ENCODE peak calls at places on chromosomes 13 and 19, in ten cellular contexts. One of them, this sample, is unnamed.

GRCh38 chr19:54335164-54335563 is 3.8 kb downstream of the LILRA4 start:
- DNase-seq in tibial nerve: no peak
- DNase-seq in body of pancreas: no peak
- DNase-seq in GM13976: no peak
- DNase-seq in progenitor cell of endocrine pancreas: no peak
- DNase-seq in cardiac fibroblast: no peak
- DNase-seq in neural crest cell: no peak
- DNase-seq in A549: no peak
- DNase-seq in kidney: no peak
- DNase-seq in AG04450: no peak
- DNase-seq in this sample: no peak

GRCh38 chr13:92513672-92514071 is 712.9 kb upstream of the GPC6 start:
- DNase-seq in kidney: no peak
- DNase-seq in body of pancreas: no peak
- DNase-seq in A549: no peak
- DNase-seq in progenitor cell of endocrine pancreas: no peak
- DNase-seq in tibial nerve: no peak
- DNase-seq in neural crest cell: no peak
- DNase-seq in AG04450: no peak
- DNase-seq in cardiac fibroblast: no peak
- DNase-seq in GM13976: no peak
- DNase-seq in this sample: no peak

GRCh38 chr19:32041681-32042292 is 303.6 kb upstream of the ZNF507 start:
- DNase-seq in tibial nerve: no peak
- DNase-seq in neural crest cell: peak
- DNase-seq in body of pancreas: peak
- DNase-seq in cardiac fibroblast: peak
- DNase-seq in A549: peak
- DNase-seq in kidney: no peak
- DNase-seq in progenitor cell of endocrine pancreas: peak
- DNase-seq in GM13976: no peak
- DNase-seq in AG04450: no peak
- DNase-seq in this sample: no peak

GRCh38 chr19:29487432-29487831 is 38.4 kb upstream of the VSTM2B start:
- DNase-seq in neural crest cell: no peak
- DNase-seq in A549: no peak
- DNase-seq in GM13976: no peak
- DNase-seq in body of pancreas: no peak
- DNase-seq in kidney: no peak
- DNase-seq in tibial nerve: no peak
- DNase-seq in AG04450: no peak
- DNase-seq in progenitor cell of endocrine pancreas: no peak
- DNase-seq in cardiac fibroblast: no peak
- DNase-seq in this sample: peak

GRCh38 chr19:39825093-39825463 is 8.9 kb downstream of the DYRK1B start:
- DNase-seq in progenitor cell of endocrine pancreas: no peak
- DNase-seq in GM13976: no peak
- DNase-seq in body of pancreas: no peak
- DNase-seq in tibial nerve: no peak
- DNase-seq in AG04450: no peak
- DNase-seq in A549: no peak
- DNase-seq in cardiac fibroblast: no peak
- DNase-seq in kidney: no peak
- DNase-seq in neural crest cell: no peak
- DNase-seq in this sample: no peak

GRCh38 chr19:33496496-33496895 is 25.1 kb downstream of the PEPD start:
- DNase-seq in tibial nerve: no peak
- DNase-seq in progenitor cell of endocrine pancreas: no peak
- DNase-seq in AG04450: no peak
- DNase-seq in A549: no peak
- DNase-seq in kidney: peak
- DNase-seq in body of pancreas: no peak
- DNase-seq in GM13976: no peak
- DNase-seq in cardiac fibroblast: no peak
- DNase-seq in neural crest cell: no peak
- DNase-seq in this sample: peak

GRCh38 chr19:33292595-33293254 is 9.6 kb downstream of the CEBPA start:
- DNase-seq in tibial nerve: no peak
- DNase-seq in cardiac fibroblast: no peak
- DNase-seq in kidney: peak
- DNase-seq in A549: no peak
- DNase-seq in progenitor cell of endocrine pancreas: no peak
- DNase-seq in GM13976: no peak
- DNase-seq in body of pancreas: no peak
- DNase-seq in neural crest cell: no peak
- DNase-seq in AG04450: no peak
- DNase-seq in this sample: peak

GRCh38 chr19:57803594-57804325 is 11.0 kb downstream of the ZNF552 start:
- DNase-seq in tibial nerve: no peak
- DNase-seq in A549: no peak
- DNase-seq in cardiac fibroblast: peak
- DNase-seq in neural crest cell: peak
- DNase-seq in GM13976: no peak
- DNase-seq in progenitor cell of endocrine pancreas: peak
- DNase-seq in kidney: no peak
- DNase-seq in AG04450: peak
- DNase-seq in body of pancreas: no peak
- DNase-seq in this sample: no peak

GRCh38 chr13:109151696-109152095 is 522.3 kb downstream of the MYO16 start:
- DNase-seq in neural crest cell: no peak
- DNase-seq in A549: no peak
- DNase-seq in progenitor cell of endocrine pancreas: no peak
- DNase-seq in body of pancreas: no peak
- DNase-seq in tibial nerve: no peak
- DNase-seq in AG04450: no peak
- DNase-seq in kidney: no peak
- DNase-seq in cardiac fibroblast: no peak
- DNase-seq in GM13976: no peak
- DNase-seq in this sample: no peak

GRCh38 chr13:110360598-110360997 is 53.5 kb downstream of the COL4A2 start:
- DNase-seq in cardiac fibroblast: no peak
- DNase-seq in A549: no peak
- DNase-seq in neural crest cell: no peak
- DNase-seq in kidney: no peak
- DNase-seq in progenitor cell of endocrine pancreas: no peak
- DNase-seq in tibial nerve: no peak
- DNase-seq in GM13976: no peak
- DNase-seq in body of pancreas: no peak
- DNase-seq in AG04450: no peak
- DNase-seq in this sample: no peak

GRCh38 chr13:110365876-110366275 is 58.8 kb downstream of the COL4A2 start:
- DNase-seq in cardiac fibroblast: no peak
- DNase-seq in body of pancreas: no peak
- DNase-seq in AG04450: no peak
- DNase-seq in A549: no peak
- DNase-seq in GM13976: no peak
- DNase-seq in tibial nerve: no peak
- DNase-seq in kidney: no peak
- DNase-seq in progenitor cell of endocrine pancreas: no peak
- DNase-seq in neural crest cell: no peak
- DNase-seq in this sample: no peak

GRCh38 chr13:110364081-110364480 is 57.0 kb downstream of the COL4A2 start:
- DNase-seq in A549: no peak
- DNase-seq in neural crest cell: no peak
- DNase-seq in tibial nerve: no peak
- DNase-seq in cardiac fibroblast: no peak
- DNase-seq in progenitor cell of endocrine pancreas: no peak
- DNase-seq in kidney: no peak
- DNase-seq in body of pancreas: no peak
- DNase-seq in AG04450: no peak
- DNase-seq in GM13976: no peak
- DNase-seq in this sample: no peak

GRCh38 chr13:110361365-110361911 is 54.4 kb downstream of the COL4A2 start:
- DNase-seq in neural crest cell: no peak
- DNase-seq in progenitor cell of endocrine pancreas: no peak
- DNase-seq in body of pancreas: peak
- DNase-seq in A549: no peak
- DNase-seq in cardiac fibroblast: peak
- DNase-seq in GM13976: no peak
- DNase-seq in tibial nerve: peak
- DNase-seq in AG04450: no peak
- DNase-seq in kidney: peak
- DNase-seq in this sample: no peak

GRCh38 chr13:110363009-110363408 is 55.9 kb downstream of the COL4A2 start:
- DNase-seq in progenitor cell of endocrine pancreas: no peak
- DNase-seq in GM13976: no peak
- DNase-seq in neural crest cell: no peak
- DNase-seq in cardiac fibroblast: no peak
- DNase-seq in AG04450: no peak
- DNase-seq in kidney: no peak
- DNase-seq in tibial nerve: no peak
- DNase-seq in body of pancreas: no peak
- DNase-seq in A549: no peak
- DNase-seq in this sample: no peak
- TF ChIP-seq CTCF in progenitor cell of endocrine pancreas: peak
- TF ChIP-seq CTCF in GM13976: no peak
- TF ChIP-seq CTCF in neural crest cell: no peak
- TF ChIP-seq CTCF in cardiac fibroblast: peak
- TF ChIP-seq CTCF in AG04450: peak
- TF ChIP-seq CTCF in kidney: no peak
- TF ChIP-seq CTCF in tibial nerve: no peak
- TF ChIP-seq CTCF in body of pancreas: no peak
- TF ChIP-seq CTCF in A549: no peak
- TF ChIP-seq CTCF in this sample: peak

DNA sequence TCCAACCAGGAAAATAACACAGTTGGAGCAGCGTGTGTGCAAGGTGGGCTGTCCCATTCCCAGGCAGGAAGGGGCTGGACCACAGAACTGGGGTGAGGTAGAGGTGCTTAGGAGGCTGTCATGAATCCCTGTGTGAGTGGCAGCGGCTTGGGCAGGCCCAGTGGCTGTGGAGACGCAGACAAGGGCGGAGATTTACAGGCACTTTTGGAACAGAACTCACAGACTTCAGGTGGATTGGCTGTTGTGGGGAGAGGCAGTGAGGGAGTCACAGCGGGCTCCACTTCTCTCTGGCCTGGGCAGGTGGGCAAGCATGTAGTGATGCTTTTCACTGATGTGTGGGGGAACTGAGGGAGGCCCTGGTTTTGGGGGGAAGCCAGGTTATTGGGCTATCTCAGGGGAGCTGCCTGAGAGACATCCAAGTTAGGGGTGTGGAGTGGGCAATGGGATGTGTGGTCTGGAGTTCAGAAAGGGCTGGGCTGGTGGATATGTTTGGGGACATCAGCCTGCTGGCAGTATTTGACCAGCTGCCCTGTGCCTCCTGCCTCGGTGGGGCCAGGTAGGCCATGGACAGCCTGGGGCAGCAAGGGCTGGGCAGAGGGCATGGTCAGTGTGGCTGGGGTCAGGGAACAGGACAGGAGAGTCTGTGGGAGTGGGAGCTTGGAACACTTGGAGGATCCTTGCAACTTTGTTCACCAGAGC is 27.0 kb upstream of the ZNF492 start:
- DNase-seq in body of pancreas: no peak
- DNase-seq in tibial nerve: no peak
- DNase-seq in AG04450: no peak
- DNase-seq in kidney: no peak
- DNase-seq in A549: no peak
- DNase-seq in neural crest cell: no peak
- DNase-seq in cardiac fibroblast: no peak
- DNase-seq in progenitor cell of endocrine pancreas: no peak
- DNase-seq in GM13976: no peak
- DNase-seq in this sample: no peak
- TF ChIP-seq CTCF in body of pancreas: no peak
- TF ChIP-seq CTCF in tibial nerve: no peak
- TF ChIP-seq CTCF in AG04450: no peak
- TF ChIP-seq CTCF in kidney: no peak
- TF ChIP-seq CTCF in A549: no peak
- TF ChIP-seq CTCF in neural crest cell: no peak
- TF ChIP-seq CTCF in cardiac fibroblast: no peak
- TF ChIP-seq CTCF in progenitor cell of endocrine pancreas: no peak
- TF ChIP-seq CTCF in GM13976: no peak
- TF ChIP-seq CTCF in this sample: no peak

GRCh38 chr19:5851302-5851701 is at the start of gene FUT3:
- DNase-seq in body of pancreas: peak
- DNase-seq in kidney: no peak
- DNase-seq in progenitor cell of endocrine pancreas: no peak
- DNase-seq in AG04450: no peak
- DNase-seq in cardiac fibroblast: no peak
- DNase-seq in A549: no peak
- DNase-seq in neural crest cell: no peak
- DNase-seq in tibial nerve: no peak
- DNase-seq in GM13976: no peak
- DNase-seq in this sample: no peak

GRCh38 chr19:5850189-5850588 is 1.1 kb downstream of the FUT3 start:
- DNase-seq in tibial nerve: no peak
- DNase-seq in kidney: no peak
- DNase-seq in AG04450: no peak
- DNase-seq in neural crest cell: no peak
- DNase-seq in progenitor cell of endocrine pancreas: no peak
- DNase-seq in A549: no peak
- DNase-seq in GM13976: no peak
- DNase-seq in body of pancreas: no peak
- DNase-seq in cardiac fibroblast: no peak
- DNase-seq in this sample: no peak

DNA sequence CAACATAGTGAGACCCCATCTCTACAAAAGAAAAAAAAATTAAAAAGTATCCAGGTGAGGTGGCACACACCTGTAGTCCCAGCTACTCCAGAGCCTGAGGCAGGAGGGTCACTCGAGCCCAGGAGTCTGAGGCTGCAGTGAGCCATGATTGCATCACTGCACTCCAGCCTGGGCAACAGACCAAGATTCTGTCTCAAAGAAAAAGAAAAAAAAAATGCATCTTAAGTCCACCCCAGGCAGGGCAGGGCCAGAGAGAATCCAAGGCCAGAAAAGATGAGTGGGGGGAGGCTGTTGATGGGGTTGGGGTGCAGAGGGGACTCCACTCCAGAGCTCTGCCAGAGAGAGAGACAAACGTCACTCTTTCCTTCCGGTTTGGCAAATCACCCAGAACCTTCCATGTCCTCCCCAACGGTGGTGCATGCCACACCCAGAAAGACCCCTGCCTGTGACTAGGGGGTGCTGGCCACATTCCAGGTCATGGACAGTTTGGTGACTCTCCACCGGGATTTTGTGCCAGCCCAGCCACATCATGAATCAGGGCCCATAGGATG is 431 bp downstream of the FUT3 start:
- DNase-seq in tibial nerve: no peak
- DNase-seq in body of pancreas: peak
- DNase-seq in AG04450: no peak
- DNase-seq in neural crest cell: no peak
- DNase-seq in A549: no peak
- DNase-seq in progenitor cell of endocrine pancreas: no peak
- DNase-seq in GM13976: no peak
- DNase-seq in cardiac fibroblast: peak
- DNase-seq in kidney: no peak
- DNase-seq in this sample: no peak
- TF ChIP-seq CTCF in tibial nerve: no peak
- TF ChIP-seq CTCF in body of pancreas: no peak
- TF ChIP-seq CTCF in AG04450: no peak
- TF ChIP-seq CTCF in neural crest cell: no peak
- TF ChIP-seq CTCF in A549: no peak
- TF ChIP-seq CTCF in progenitor cell of endocrine pancreas: no peak
- TF ChIP-seq CTCF in GM13976: no peak
- TF ChIP-seq CTCF in cardiac fibroblast: no peak
- TF ChIP-seq CTCF in kidney: no peak
- TF ChIP-seq CTCF in this sample: no peak

DNA sequence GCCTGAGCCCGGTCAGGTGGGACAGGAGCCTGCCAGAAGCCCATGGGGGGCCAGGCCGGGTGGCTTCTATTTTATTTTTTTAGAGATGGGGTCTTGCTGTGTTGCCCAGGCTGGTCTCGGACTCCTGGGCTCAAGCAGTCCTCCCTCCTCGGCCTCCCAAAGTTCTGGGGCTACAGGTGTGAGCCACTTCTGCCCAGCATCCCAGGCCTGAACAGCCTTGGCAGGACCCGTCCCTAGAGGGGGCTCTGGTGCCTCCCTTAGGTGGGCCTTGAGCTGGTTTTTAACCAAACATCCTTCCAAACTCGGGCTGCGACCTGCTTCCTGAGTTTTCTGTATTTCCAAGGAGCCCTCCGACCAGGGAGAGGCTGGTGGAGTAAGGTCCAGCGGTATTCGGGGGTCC is 10.5 kb downstream of the COMP start:
- DNase-seq in kidney: no peak
- DNase-seq in AG04450: no peak
- DNase-seq in GM13976: no peak
- DNase-seq in A549: no peak
- DNase-seq in progenitor cell of endocrine pancreas: no peak
- DNase-seq in tibial nerve: no peak
- DNase-seq in body of pancreas: no peak
- DNase-seq in neural crest cell: no peak
- DNase-seq in cardiac fibroblast: no peak
- DNase-seq in this sample: no peak
- TF ChIP-seq CTCF in kidney: no peak
- TF ChIP-seq CTCF in AG04450: no peak
- TF ChIP-seq CTCF in GM13976: no peak
- TF ChIP-seq CTCF in A549: no peak
- TF ChIP-seq CTCF in progenitor cell of endocrine pancreas: peak
- TF ChIP-seq CTCF in tibial nerve: no peak
- TF ChIP-seq CTCF in body of pancreas: no peak
- TF ChIP-seq CTCF in neural crest cell: no peak
- TF ChIP-seq CTCF in cardiac fibroblast: no peak
- TF ChIP-seq CTCF in this sample: peak

This sample was measured in chondrocyte.